ENCODE peak calls at places on chromosomes 3 and 15, in seven cellular contexts. One of them, this sample, is unnamed.

GRCh38 chr3:72031581-72031980 is 246.6 kb upstream of the PROK2 start:
- ATAC-seq in gastrocnemius medialis: no peak
- ATAC-seq in activated CD4-positive, alpha-beta T cell treated with anti-CD3 and anti-CD28 coated beads for 36 hours: peak; percentile 54
- ATAC-seq in body of pancreas: no peak
- ATAC-seq in naive thymus-derived CD4-positive, alpha-beta T cell: peak; percentile 90
- ATAC-seq in GM12878: no peak
- ATAC-seq in PC-3: no peak
- ATAC-seq in this sample: peak; percentile 62

GRCh38 chr3:29581311-29581710 is 300.4 kb downstream of the RBMS3 start:
- ATAC-seq in GM12878: no peak
- ATAC-seq in gastrocnemius medialis: no peak
- ATAC-seq in naive thymus-derived CD4-positive, alpha-beta T cell: no peak
- ATAC-seq in PC-3: peak; percentile 97
- ATAC-seq in body of pancreas: no peak
- ATAC-seq in activated CD4-positive, alpha-beta T cell treated with anti-CD3 and anti-CD28 coated beads for 36 hours: no peak
- ATAC-seq in this sample: no peak

GRCh38 chr3:149892371-149892770 is 78.3 kb downstream of the PFN2 start:
- ATAC-seq in activated CD4-positive, alpha-beta T cell treated with anti-CD3 and anti-CD28 coated beads for 36 hours: no peak
- ATAC-seq in PC-3: no peak
- ATAC-seq in naive thymus-derived CD4-positive, alpha-beta T cell: no peak
- ATAC-seq in body of pancreas: no peak
- ATAC-seq in gastrocnemius medialis: no peak
- ATAC-seq in GM12878: no peak
- ATAC-seq in this sample: no peak

GRCh38 chr15:90851114-90851513 is 17.3 kb upstream of the FURIN start:
- ATAC-seq in body of pancreas: no peak
- ATAC-seq in naive thymus-derived CD4-positive, alpha-beta T cell: peak; percentile 19
- ATAC-seq in activated CD4-positive, alpha-beta T cell treated with anti-CD3 and anti-CD28 coated beads for 36 hours: peak; percentile 33
- ATAC-seq in GM12878: no peak
- ATAC-seq in gastrocnemius medialis: no peak
- ATAC-seq in PC-3: no peak
- ATAC-seq in this sample: peak; percentile 65

GRCh38 chr3:78919021-78919755 is 848.6 kb downstream of the ROBO1 start:
- ATAC-seq in gastrocnemius medialis: peak; percentile 96
- ATAC-seq in body of pancreas: no peak
- ATAC-seq in naive thymus-derived CD4-positive, alpha-beta T cell: no peak
- ATAC-seq in PC-3: peak; percentile 67
- ATAC-seq in activated CD4-positive, alpha-beta T cell treated with anti-CD3 and anti-CD28 coated beads for 36 hours: peak; percentile 80
- ATAC-seq in GM12878: peak; percentile 95
- ATAC-seq in this sample: no peak

GRCh38 chr3:18402140-18402834 is 22.9 kb downstream of the SATB1 start:
- ATAC-seq in GM12878: no peak
- ATAC-seq in body of pancreas: no peak
- ATAC-seq in activated CD4-positive, alpha-beta T cell treated with anti-CD3 and anti-CD28 coated beads for 36 hours: peak; percentile 5
- ATAC-seq in gastrocnemius medialis: no peak
- ATAC-seq in PC-3: no peak
- ATAC-seq in naive thymus-derived CD4-positive, alpha-beta T cell: peak; percentile 74
- ATAC-seq in this sample: no peak

GRCh38 chr3:130828931-130829574 is 64.8 kb upstream of the ATP2C1 start:
- ATAC-seq in GM12878: no peak
- ATAC-seq in body of pancreas: no peak
- ATAC-seq in naive thymus-derived CD4-positive, alpha-beta T cell: no peak
- ATAC-seq in gastrocnemius medialis: no peak
- ATAC-seq in PC-3: no peak
- ATAC-seq in activated CD4-positive, alpha-beta T cell treated with anti-CD3 and anti-CD28 coated beads for 36 hours: no peak
- ATAC-seq in this sample: no peak

GRCh38 chr3:31341130-31341529 is 191.6 kb upstream of the STT3B start:
- ATAC-seq in body of pancreas: no peak
- ATAC-seq in gastrocnemius medialis: no peak
- ATAC-seq in activated CD4-positive, alpha-beta T cell treated with anti-CD3 and anti-CD28 coated beads for 36 hours: no peak
- ATAC-seq in naive thymus-derived CD4-positive, alpha-beta T cell: no peak
- ATAC-seq in PC-3: peak; percentile 46
- ATAC-seq in GM12878: no peak
- ATAC-seq in this sample: no peak

GRCh38 chr15:55279746-55280351 is 9.8 kb downstream of the RAB27A start:
- ATAC-seq in body of pancreas: peak; percentile 66
- ATAC-seq in PC-3: peak; percentile 84
- ATAC-seq in GM12878: peak; percentile 74
- ATAC-seq in activated CD4-positive, alpha-beta T cell treated with anti-CD3 and anti-CD28 coated beads for 36 hours: peak; percentile 78
- ATAC-seq in naive thymus-derived CD4-positive, alpha-beta T cell: peak; percentile 68
- ATAC-seq in gastrocnemius medialis: no peak
- ATAC-seq in this sample: peak; percentile 73

GRCh38 chr3:9380014-9380413 is 17.2 kb downstream of the THUMPD3 start:
- ATAC-seq in naive thymus-derived CD4-positive, alpha-beta T cell: no peak
- ATAC-seq in gastrocnemius medialis: no peak
- ATAC-seq in body of pancreas: no peak
- ATAC-seq in GM12878: no peak
- ATAC-seq in PC-3: no peak
- ATAC-seq in activated CD4-positive, alpha-beta T cell treated with anti-CD3 and anti-CD28 coated beads for 36 hours: no peak
- ATAC-seq in this sample: no peak

GRCh38 chr3:139547666-139548065 is 8.1 kb upstream of the RBP1 start:
- ATAC-seq in body of pancreas: peak; percentile 65
- ATAC-seq in activated CD4-positive, alpha-beta T cell treated with anti-CD3 and anti-CD28 coated beads for 36 hours: no peak
- ATAC-seq in PC-3: no peak
- ATAC-seq in GM12878: no peak
- ATAC-seq in gastrocnemius medialis: no peak
- ATAC-seq in naive thymus-derived CD4-positive, alpha-beta T cell: no peak
- ATAC-seq in this sample: no peak

GRCh38 chr15:22263738-22264137 is 183.4 kb downstream of the OR4M2 start:
- ATAC-seq in body of pancreas: no peak
- ATAC-seq in gastrocnemius medialis: no peak
- ATAC-seq in activated CD4-positive, alpha-beta T cell treated with anti-CD3 and anti-CD28 coated beads for 36 hours: peak; percentile 32
- ATAC-seq in PC-3: no peak
- ATAC-seq in GM12878: peak; percentile 21
- ATAC-seq in naive thymus-derived CD4-positive, alpha-beta T cell: no peak
- ATAC-seq in this sample: peak; percentile 55

GRCh38 chr3:138063416-138063815 is 52.0 kb downstream of the DZIP1L start:
- ATAC-seq in naive thymus-derived CD4-positive, alpha-beta T cell: no peak
- ATAC-seq in body of pancreas: no peak
- ATAC-seq in activated CD4-positive, alpha-beta T cell treated with anti-CD3 and anti-CD28 coated beads for 36 hours: no peak
- ATAC-seq in gastrocnemius medialis: no peak
- ATAC-seq in GM12878: no peak
- ATAC-seq in PC-3: no peak
- ATAC-seq in this sample: no peak

This sample was measured in activated T-helper 17 cell treated with anti-CD3 and anti-CD28 coated beads, Interleukin-2, amount 50 U/mL, for 72 hours.